ENCODE peak calls at places on chromosomes 1 and 21, in seven cellular contexts. P is fibroblast of pulmonary artery, C is K562, I is IMR-90, F is endothelial cell, M is breast epithelium, N is cardiac muscle cell. X is an unnamed sample.

GRCh38 chr21:33893917-33894316 is 21.7 kb downstream of the ATP5PO start:
- DNase-seq in P (no peak), C (no peak), I (no peak), F (no peak), M (no peak), N (no peak), X (no peak)

GRCh38 chr1:204408074-204408507 is 3.5 kb downstream of the PPP1R15B start:
- DNase-seq in P (peak), C (no peak), I (peak), F (no peak), M (peak), N (peak), X (peak)

GRCh38 chr1:93328809-93329477 is 16.8 kb upstream of the DR1 start:
- DNase-seq in P (no peak), C (no peak), I (peak), F (no peak), M (no peak), N (no peak), X (no peak)

GRCh38 chr1:97668945-97669344 is 251.9 kb downstream of the DPYD start:
- DNase-seq in P (peak), C (no peak), I (peak), F (no peak), M (no peak), N (no peak), X (peak)

GRCh38 chr1:29802181-29803068 is 566.1 kb downstream of the PTPRU start:
- DNase-seq in P (no peak), C (no peak), I (no peak), F (no peak), M (no peak), N (no peak), X (no peak)

GRCh38 chr1:187514110-187514509 is 685.4 kb downstream of the PLA2G4A start:
- DNase-seq in P (no peak), C (no peak), I (no peak), F (no peak), M (no peak), N (no peak), X (no peak)

GRCh38 chr1:203534526-203534925 is 40.6 kb downstream of the OPTC start:
- DNase-seq in P (peak), C (no peak), I (peak), F (no peak), M (peak), N (no peak), X (peak)

GRCh38 chr1:43008425-43009108 is 49.9 kb upstream of the SLC2A1 start:
- DNase-seq in P (no peak), C (no peak), I (no peak), F (peak), M (no peak), N (peak), X (no peak)

GRCh38 chr1:231020139-231020601 is 19.9 kb downstream of the FAM89A start:
- DNase-seq in P (peak), C (no peak), I (peak), F (no peak), M (no peak), N (no peak), X (peak)

GRCh38 chr1:240883490-240883889 is 271.5 kb upstream of the GREM2 start:
- DNase-seq in P (no peak), C (no peak), I (no peak), F (no peak), M (no peak), N (no peak), X (no peak)

GRCh38 chr1:157310401-157310800 is 172.2 kb upstream of the ETV3 start:
- DNase-seq in P (no peak), C (no peak), I (no peak), F (no peak), M (no peak), N (no peak), X (no peak)

GRCh38 chr1:33903210-33903589 is 39.3 kb downstream of the HMGB4 start:
- DNase-seq in P (no peak), C (no peak), I (no peak), F (no peak), M (no peak), N (no peak), X (no peak)

GRCh38 chr1:209808059-209808494 is 2.1 kb upstream of the IRF6 start:
- DNase-seq in P (peak), C (peak), I (peak), F (no peak), M (no peak), N (peak), X (peak)

GRCh38 chr1:164576311-164577271 is 17.6 kb downstream of the PBX1 start:
- DNase-seq in P (peak), C (no peak), I (peak), F (peak), M (no peak), N (peak), X (no peak)

GRCh38 chr1:65170511-65171142 is 22.6 kb downstream of the AK4 start:
- DNase-seq in P (peak), C (no peak), I (peak), F (no peak), M (peak), N (no peak), X (peak)

GRCh38 chr21:44433791-44434567 is 21.3 kb upstream of the LRRC3 start:
- DNase-seq in P (no peak), C (no peak), I (no peak), F (no peak), M (no peak), N (no peak), X (no peak)

GRCh38 chr1:98556521-98557158 is 104.9 kb upstream of the SNX7 start:
- DNase-seq in P (peak), C (peak), I (peak), F (no peak), M (no peak), N (peak), X (peak)

GRCh38 chr1:218711021-218711420 is 365.9 kb downstream of the TGFB2 start:
- DNase-seq in P (peak), C (no peak), I (peak), F (no peak), M (no peak), N (no peak), X (peak)

GRCh38 chr1:26536521-26536920 is 7.0 kb downstream of the RPS6KA1 start:
- DNase-seq in P (no peak), C (no peak), I (no peak), F (no peak), M (no peak), N (no peak), X (no peak)

GRCh38 chr1:90957497-90957896 is 64.3 kb downstream of the ZNF644 start:
- DNase-seq in P (no peak), C (no peak), I (no peak), F (no peak), M (no peak), N (no peak), X (no peak)

GRCh38 chr1:222798111-222798510 is 16.7 kb upstream of the DISP1 start:
- DNase-seq in P (peak), C (no peak), I (peak), F (no peak), M (no peak), N (no peak), X (peak)

GRCh38 chr1:233530665-233531386 is 83.1 kb upstream of the KCNK1 start:
- DNase-seq in P (no peak), C (no peak), I (no peak), F (no peak), M (no peak), N (no peak), X (peak)

GRCh38 chr1:30965914-30966313 is 57.4 kb upstream of the SDC3 start:
- DNase-seq in P (no peak), C (no peak), I (no peak), F (no peak), M (no peak), N (no peak), X (no peak)

GRCh38 chr1:13699510-13699909 is 478 bp upstream of the PRDM2 start:
- DNase-seq in P (peak), C (no peak), I (no peak), F (no peak), M (no peak), N (no peak), X (no peak)

GRCh38 chr1:43835141-43836021 is 98.2 kb upstream of the ARTN start:
- DNase-seq in P (peak), C (peak), I (peak), F (no peak), M (no peak), N (no peak), X (peak)

GRCh38 chr21:37484535-37485474 is 118.2 kb downstream of the DYRK1A start:
- DNase-seq in P (no peak), C (no peak), I (peak), F (no peak), M (no peak), N (no peak), X (no peak)

GRCh38 chr1:227490001-227490400 is 73.4 kb upstream of the ZNF678 start:
- DNase-seq in P (no peak), C (no peak), I (no peak), F (no peak), M (no peak), N (no peak), X (no peak)

GRCh38 chr1:209154916-209155315 is 428.6 kb upstream of the CAMK1G start:
- DNase-seq in P (no peak), C (no peak), I (no peak), F (no peak), M (no peak), N (no peak), X (no peak)

GRCh38 chr1:30466610-30467009 is 256.8 kb downstream of the MATN1 start:
- DNase-seq in P (no peak), C (no peak), I (no peak), F (no peak), M (no peak), N (no peak), X (no peak)

GRCh38 chr1:202194328-202194648 is 689 bp downstream of the LGR6 start:
- DNase-seq in P (no peak), C (no peak), I (no peak), F (no peak), M (no peak), N (no peak), X (no peak)

GRCh38 chr1:59422921-59423575 is 126.2 kb downstream of the FGGY start:
- DNase-seq in P (peak), C (no peak), I (no peak), F (peak), M (peak), N (peak), X (peak)

GRCh38 chr1:197917813-197918646 is 858 bp downstream of the LHX9 start:
- DNase-seq in P (no peak), C (no peak), I (no peak), F (no peak), M (no peak), N (no peak), X (no peak)

GRCh38 chr1:226110249-226111108 is 48.0 kb downstream of the H3-3A start:
- DNase-seq in P (peak), C (peak), I (peak), F (peak), M (peak), N (peak), X (peak)

DNA sequence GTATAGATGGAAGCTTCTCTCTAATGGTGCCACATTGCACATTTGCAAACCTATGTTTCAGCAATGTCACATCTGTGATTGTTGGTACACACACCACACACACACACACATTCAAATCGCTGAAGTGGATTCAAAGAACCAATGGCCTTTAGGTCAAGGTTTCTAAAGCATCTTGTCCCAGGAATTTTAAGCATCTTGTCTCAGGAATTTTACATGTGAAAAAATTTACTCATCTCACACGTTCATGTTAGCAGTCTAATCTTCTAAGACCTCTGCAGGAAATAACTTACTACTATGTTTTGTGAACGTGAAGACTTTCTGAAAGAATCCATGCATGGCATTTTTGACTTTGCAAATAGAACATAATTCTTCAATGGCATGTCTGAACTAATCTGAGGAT is 125.2 kb downstream of the CYYR1 start:
- DNase-seq in P (peak), C (no peak), I (no peak), F (no peak), M (no peak), N (no peak), X (no peak)
- TF ChIP-seq CTCF in P (no peak), C (no peak), I (no peak), F (no peak), M (no peak), N (no peak), X (no peak)

GRCh38 chr1:37473431-37474050 is 839 bp upstream of the ZC3H12A start:
- DNase-seq in P (no peak), C (peak), I (no peak), F (no peak), M (peak), N (no peak), X (peak)
- TF ChIP-seq CTCF in P (no peak), C (peak), I (no peak), F (no peak), M (no peak), N (no peak), X (no peak)

GRCh38 chr1:173210273-173210672 is 3.1 kb upstream of the TNFSF4 start:
- DNase-seq in P (no peak), C (no peak), I (no peak), F (no peak), M (no peak), N (no peak), X (no peak)
- TF ChIP-seq CTCF in P (no peak), C (no peak), I (no peak), F (no peak), M (no peak), N (no peak), X (no peak)

GRCh38 chr1:53450225-53450624 is 9.0 kb upstream of the DMRTB1 start:
- DNase-seq in P (no peak), C (peak), I (no peak), F (no peak), M (no peak), N (no peak), X (peak)
- TF ChIP-seq CTCF in P (peak), C (peak), I (peak), F (peak), M (no peak), N (peak), X (no peak)

DNA sequence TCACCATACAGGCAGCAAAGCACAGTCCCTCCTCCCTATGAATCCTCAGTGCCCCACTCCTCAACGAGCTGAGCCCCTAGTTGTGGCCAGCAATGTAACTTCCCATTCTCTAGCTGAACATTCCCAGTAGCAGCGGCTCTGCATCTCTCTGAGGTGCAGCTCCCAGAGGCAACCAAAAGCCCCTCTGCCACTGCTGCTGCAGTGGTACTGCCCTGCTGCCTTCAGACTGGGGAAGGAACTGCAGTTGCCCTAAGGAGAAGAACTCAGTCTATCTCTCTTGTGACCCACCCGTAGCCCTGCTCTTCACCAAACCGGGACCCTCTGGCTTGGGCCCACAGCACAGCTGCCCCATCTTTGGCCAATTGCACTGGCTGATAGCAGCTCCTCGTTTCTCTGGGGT is 31.6 kb downstream of the PYHIN1 start:
- DNase-seq in P (no peak), C (no peak), I (no peak), F (no peak), M (no peak), N (no peak), X (no peak)
- TF ChIP-seq CTCF in P (no peak), C (no peak), I (no peak), F (no peak), M (no peak), N (no peak), X (no peak)

GRCh38 chr1:244383278-244383884 is 68.3 kb downstream of the ADSS2 start:
- DNase-seq in P (no peak), C (no peak), I (no peak), F (no peak), M (no peak), N (no peak), X (no peak)
- TF ChIP-seq CTCF in P (no peak), C (no peak), I (no peak), F (no peak), M (no peak), N (no peak), X (no peak)

GRCh38 chr21:27158967-27159366 is 192.1 kb upstream of the ADAMTS5 start:
- DNase-seq in P (no peak), C (no peak), I (no peak), F (no peak), M (no peak), N (no peak), X (no peak)
- TF ChIP-seq CTCF in P (no peak), C (no peak), I (no peak), F (no peak), M (no peak), N (no peak), X (no peak)